ENCODE peak calls at places on chromosome 2, in seven cellular contexts. G is IMR-90; W is naive thymus-derived CD4-positive, alpha-beta T cell; S is left lung; X is A549; P is DND-41; Y is upper lobe of left lung. T is an unnamed sample. For H3K4me1, the result is how much of the 10 kb centered on the place peaks cover.

GRCh38 chr2:205543262-205543843 is 138.9 kb upstream of the NRP2 start:
- ATAC-seq in G (no peak), W (no peak), S (no peak), X (no peak), P (no peak), Y (no peak), T (no peak)

GRCh38 chr2:68200157-68200787 is 42.6 kb downstream of the PNO1 start:
- ATAC-seq in G (no peak), W (peak), S (no peak), X (no peak), P (no peak), Y (no peak), T (no peak)

GRCh38 chr2:152122161-152122560 is 23.3 kb upstream of the CACNB4 start:
- ATAC-seq in G (no peak), W (no peak), S (no peak), X (no peak), P (no peak), Y (no peak), T (no peak)

GRCh38 chr2:160252278-160252887 is 52.3 kb upstream of the ITGB6 start:
- ATAC-seq in G (peak), W (peak), S (peak), X (peak), P (no peak), Y (peak), T (no peak)

GRCh38 chr2:85753525-85754312 is at the start of gene ATOH8:
- ATAC-seq in G (peak), W (peak), S (peak), X (peak), P (peak), Y (peak), T (peak)

GRCh38 chr2:44348385-44348784 is 12.9 kb downstream of the PREPL start:
- ATAC-seq in G (peak), W (no peak), S (peak), X (no peak), P (no peak), Y (peak), T (no peak)

GRCh38 chr2:71277536-71278103 is 50.7 kb upstream of the PAIP2B start:
- ATAC-seq in G (no peak), W (peak), S (peak), X (peak), P (no peak), Y (peak), T (peak)

GRCh38 chr2:6353669-6354068 is 512.0 kb downstream of the CMPK2 start:
- ATAC-seq in G (no peak), W (no peak), S (peak), X (no peak), P (no peak), Y (no peak), T (no peak)

GRCh38 chr2:108215794-108216211 is 24.0 kb upstream of the SULT1C3 start:
- ATAC-seq in G (peak), W (no peak), S (peak), X (peak), P (no peak), Y (peak), T (no peak)

GRCh38 chr2:11617984-11618707 is 51.8 kb downstream of the NTSR2 start:
- ATAC-seq in G (no peak), W (peak), S (no peak), X (peak), P (no peak), Y (peak), T (no peak)

GRCh38 chr2:31997653-31998052 is 13.2 kb downstream of the MEMO1 start:
- ATAC-seq in G (peak), W (peak), S (no peak), X (no peak), P (peak), Y (no peak), T (no peak)

GRCh38 chr2:106649306-106649705 is 162.1 kb downstream of the CD8B2 start:
- ATAC-seq in G (no peak), W (no peak), S (no peak), X (no peak), P (no peak), Y (no peak), T (no peak)

GRCh38 chr2:173754837-173755236 is 210.3 kb downstream of the SP3 start:
- ATAC-seq in G (no peak), W (no peak), S (no peak), X (no peak), P (no peak), Y (no peak), T (no peak)

GRCh38 chr2:104332733-104333132 is 521.2 kb upstream of the POU3F3 start:
- ATAC-seq in G (no peak), W (no peak), S (no peak), X (peak), P (no peak), Y (no peak), T (no peak)

GRCh38 chr2:95015261-95015918 is 10.1 kb upstream of the MAL start:
- ATAC-seq in G (no peak), W (no peak), S (no peak), X (no peak), P (no peak), Y (no peak), T (no peak)

GRCh38 chr2:237742614-237743013 is 56.0 kb upstream of the RBM44 start:
- ATAC-seq in G (no peak), W (no peak), S (no peak), X (no peak), P (no peak), Y (no peak), T (no peak)

GRCh38 chr2:23249348-23249747 is 135.6 kb upstream of the KLHL29 start:
- ATAC-seq in G (no peak), W (no peak), S (no peak), X (no peak), P (no peak), Y (peak), T (peak)

GRCh38 chr2:39409697-39410389 is 27.2 kb downstream of the MAP4K3 start:
- ATAC-seq in G (no peak), W (no peak), S (no peak), X (no peak), P (no peak), Y (no peak), T (no peak)

GRCh38 chr2:191318729-191319078 is 73.5 kb downstream of the MYO1B start:
- ATAC-seq in G (peak), W (no peak), S (peak), X (peak), P (peak), Y (peak), T (no peak)

GRCh38 chr2:134189009-134189717 is 64.7 kb upstream of the MGAT5 start:
- ATAC-seq in G (peak), W (no peak), S (peak), X (no peak), P (no peak), Y (peak), T (no peak)

GRCh38 chr2:241211276-241211675 is 22.8 kb downstream of the ANO7 start:
- ATAC-seq in G (no peak), W (no peak), S (no peak), X (no peak), P (no peak), Y (no peak), T (no peak)

GRCh38 chr2:27291865-27292264 is 9.6 kb downstream of the TRIM54 start:
- ATAC-seq in G (no peak), W (no peak), S (peak), X (peak), P (no peak), Y (no peak), T (no peak)

GRCh38 chr2:8986327-8986976 is 17.0 kb downstream of the MBOAT2 start:
- ATAC-seq in G (no peak), W (no peak), S (no peak), X (peak), P (peak), Y (no peak), T (no peak)

GRCh38 chr2:70801607-70802263 is 11.3 kb upstream of the FIGLA start:
- ATAC-seq in G (no peak), W (no peak), S (no peak), X (peak), P (no peak), Y (no peak), T (no peak)

DNA sequence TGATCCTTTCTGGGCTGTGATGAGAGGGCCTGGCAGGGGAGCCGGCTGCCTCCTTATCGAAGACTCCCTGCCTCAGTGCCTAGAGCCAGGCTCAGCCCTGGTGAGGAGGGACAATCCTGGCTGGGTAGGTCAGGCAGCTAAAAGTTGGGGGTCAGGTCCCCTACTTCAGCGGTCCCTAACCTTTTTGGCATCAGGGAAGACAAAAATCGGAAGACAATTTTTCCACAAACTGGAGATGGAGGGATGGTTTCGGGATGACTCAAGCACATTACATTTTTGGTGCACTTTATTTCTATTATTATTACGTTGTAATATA is 53.1 kb downstream of the HS1BP3 start:
- ATAC-seq in G (no peak), W (no peak), S (no peak), X (no peak), P (no peak), Y (no peak), T (no peak)
- H3K4me1 ChIP-seq in G (under half), W (under half), S (under half), X (under half), P (under half), Y (half or more), T (half or more)

DNA sequence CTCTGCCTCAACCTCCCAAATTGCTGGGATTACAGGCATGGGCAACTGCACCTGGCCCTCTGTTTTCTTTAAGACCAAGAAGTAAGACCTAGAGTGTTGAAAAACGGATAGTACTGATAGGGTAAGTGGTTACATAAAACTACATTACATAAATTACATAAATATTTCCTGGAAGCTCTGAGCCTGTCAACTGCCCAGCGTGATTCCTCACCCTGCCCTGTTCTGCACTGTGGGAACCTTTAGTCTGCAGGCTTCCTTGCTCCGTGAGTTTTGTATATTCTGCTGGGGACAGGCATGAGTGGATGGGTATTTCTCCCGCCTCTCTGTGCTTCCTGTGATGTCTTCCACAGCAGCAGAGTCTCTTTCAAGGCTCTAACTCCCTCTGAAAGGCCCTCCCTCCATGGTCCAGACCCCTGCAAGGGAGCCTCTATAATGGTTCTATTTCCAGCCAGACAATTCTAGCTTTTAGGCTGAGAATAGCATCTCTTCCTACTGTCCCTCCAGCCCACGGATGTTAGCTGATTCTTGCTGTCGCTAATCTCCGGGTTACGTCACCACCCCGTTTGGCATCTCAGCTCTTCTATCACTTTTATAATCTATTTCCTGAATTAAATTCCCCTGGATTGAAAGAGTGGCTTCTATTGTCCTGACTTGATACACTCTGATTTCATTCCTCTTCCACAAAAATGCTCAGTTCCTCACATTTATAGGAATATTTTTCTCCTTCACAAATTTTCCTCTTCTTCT is 49.5 kb upstream of the PLEKHM3 start:
- ATAC-seq in G (peak), W (no peak), S (no peak), X (no peak), P (no peak), Y (no peak), T (no peak)
- H3K4me1 ChIP-seq in G (under half), W (under half), S (under half), X (under half), P (under half), Y (under half), T (under half)

DNA sequence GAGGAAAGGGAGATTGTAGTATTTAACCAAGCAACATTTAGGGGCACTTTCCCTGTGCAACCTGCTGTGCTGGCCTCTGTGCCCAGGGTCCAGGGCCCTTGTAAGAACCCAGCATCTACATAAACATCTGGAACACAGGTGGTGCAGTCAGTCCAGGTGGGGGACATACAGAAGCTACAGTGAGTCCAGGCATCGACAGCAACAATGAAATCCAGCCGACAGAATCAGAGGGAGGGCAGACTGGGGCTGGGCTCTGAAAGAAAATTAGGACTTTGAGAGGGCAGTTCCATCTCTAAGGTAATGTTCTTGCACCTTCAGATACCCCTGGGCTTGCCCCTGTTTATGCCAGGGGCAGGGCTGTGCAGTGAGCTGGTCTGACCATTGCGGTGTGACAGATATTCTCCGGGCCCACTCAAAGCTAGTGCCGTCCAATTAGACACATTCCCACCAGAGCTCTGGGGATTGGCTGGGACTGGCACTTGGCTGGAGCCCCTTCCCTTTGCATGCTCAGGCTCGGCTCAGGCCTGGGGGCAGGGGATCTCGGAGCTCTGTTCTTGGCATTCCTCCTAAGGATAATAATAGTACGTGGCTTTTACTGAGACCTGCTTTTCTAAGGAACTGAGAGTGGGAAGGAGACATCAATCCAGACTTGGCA is 5.4 kb downstream of the LBH start:
- ATAC-seq in G (no peak), W (no peak), S (no peak), X (no peak), P (no peak), Y (no peak), T (no peak)
- H3K4me1 ChIP-seq in G (under half), W (half or more), S (under half), X (half or more), P (under half), Y (half or more), T (under half)

DNA sequence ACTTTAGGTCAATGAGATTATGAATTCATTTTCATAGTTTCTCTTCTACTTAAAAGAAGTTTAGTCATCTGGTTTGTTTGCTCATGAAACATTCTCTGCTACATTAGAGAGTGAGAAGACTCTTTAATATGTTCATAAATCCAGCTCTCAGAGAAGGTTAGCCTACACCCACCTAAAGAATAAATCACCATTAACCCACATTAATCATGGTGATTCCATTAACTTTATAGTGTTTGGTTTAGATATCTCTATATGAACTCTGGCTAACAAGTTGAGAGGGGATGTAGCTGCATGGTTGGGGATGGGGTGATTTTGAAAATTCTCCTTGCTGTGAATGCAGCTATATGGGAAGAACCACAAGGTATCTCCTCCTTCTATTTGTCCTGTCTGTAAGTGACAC is 10.7 kb downstream of the TFPI start:
- ATAC-seq in G (peak), W (no peak), S (no peak), X (no peak), P (no peak), Y (no peak), T (no peak)
- H3K4me1 ChIP-seq in G (under half), W (under half), S (under half), X (half or more), P (under half), Y (under half), T (under half)

GRCh38 chr2:74032909-74033261 is 48.2 kb downstream of the TET3 start:
- ATAC-seq in G (peak), W (peak), S (no peak), X (no peak), P (no peak), Y (no peak), T (no peak)

GRCh38 chr2:74031203-74031602 is 46.5 kb downstream of the TET3 start:
- ATAC-seq in G (no peak), W (no peak), S (no peak), X (no peak), P (no peak), Y (no peak), T (no peak)

GRCh38 chr2:74028290-74028689 is 43.6 kb downstream of the TET3 start:
- ATAC-seq in G (no peak), W (no peak), S (no peak), X (no peak), P (no peak), Y (no peak), T (no peak)

GRCh38 chr2:74027496-74027895 is 42.8 kb downstream of the TET3 start:
- ATAC-seq in G (no peak), W (no peak), S (no peak), X (no peak), P (no peak), Y (no peak), T (no peak)

GRCh38 chr2:74029719-74030397 is 45.1 kb downstream of the TET3 start:
- ATAC-seq in G (no peak), W (no peak), S (no peak), X (no peak), P (no peak), Y (no peak), T (no peak)
- H3K4me1 ChIP-seq in G (under half), W (half or more), S (under half), X (under half), P (half or more), Y (under half), T (under half)

T was measured in gastroesophageal sphincter.